ENCODE peak calls at places on chromosomes 5 and 9, in seven cellular contexts. Y is memory B cell, I is progenitor cell of endocrine pancreas, B is NCI-H2171 treated with DMSO at 0.1 percent for 48 hours, A is COLO829, Q is substantia nigra, D is K562. H is an unnamed sample.

GRCh38 chr9:90894956-90895687 is 93.5 kb downstream of the SYK start:
- DNase-seq in Y (no peak), I (no peak), B (no peak), A (no peak), Q (no peak), D (peak; percentile 6), H (no peak)

GRCh38 chr5:68046445-68046844 is 169.1 kb upstream of the PIK3R1 start:
- DNase-seq in Y (no peak), I (no peak), B (no peak), A (no peak), Q (no peak), D (no peak), H (no peak)

GRCh38 chr5:145203193-145203592 is 631.9 kb downstream of the PRELID2 start:
- DNase-seq in Y (no peak), I (no peak), B (no peak), A (no peak), Q (no peak), D (no peak), H (no peak)

GRCh38 chr5:14165375-14166091 is 22.4 kb downstream of the TRIO start:
- DNase-seq in Y (no peak), I (no peak), B (no peak), A (peak; percentile 60), Q (no peak), D (no peak), H (no peak)

GRCh38 chr9:123324767-123325183 is 31.2 kb upstream of the CRB2 start:
- DNase-seq in Y (no peak), I (no peak), B (no peak), A (peak; percentile 56), Q (no peak), D (no peak), H (peak; percentile 52)

GRCh38 chr9:20524776-20525175 is 97.5 kb downstream of the MLLT3 start:
- DNase-seq in Y (no peak), I (no peak), B (no peak), A (no peak), Q (no peak), D (no peak), H (no peak)

GRCh38 chr9:2180171-2180570 is 165.0 kb downstream of the SMARCA2 start:
- DNase-seq in Y (no peak), I (no peak), B (no peak), A (no peak), Q (no peak), D (no peak), H (no peak)

GRCh38 chr5:81006955-81007636 is 46.9 kb downstream of the RASGRF2 start:
- DNase-seq in Y (no peak), I (no peak), B (no peak), A (no peak), Q (no peak), D (no peak), H (no peak)

GRCh38 chr5:36763454-36763853 is 113.1 kb upstream of the NIPBL start:
- DNase-seq in Y (no peak), I (no peak), B (no peak), A (no peak), Q (no peak), D (no peak), H (no peak)

GRCh38 chr9:72443855-72444254 is 77.6 kb upstream of the TMC1 start:
- DNase-seq in Y (peak; percentile 33), I (no peak), B (no peak), A (no peak), Q (no peak), D (no peak), H (no peak)

GRCh38 chr5:1103093-1103492 is 8.8 kb downstream of the SLC12A7 start:
- DNase-seq in Y (no peak), I (no peak), B (no peak), A (no peak), Q (no peak), D (no peak), H (no peak)

GRCh38 chr9:95725045-95725444 is 150.4 kb upstream of the ERCC6L2 start:
- DNase-seq in Y (no peak), I (no peak), B (no peak), A (no peak), Q (no peak), D (no peak), H (no peak)

GRCh38 chr9:131624636-131625241 is 79.4 kb downstream of the PRRT1B start:
- DNase-seq in Y (no peak), I (no peak), B (peak; percentile 96), A (no peak), Q (no peak), D (no peak), H (no peak)

GRCh38 chr9:70470050-70471015 is 55.9 kb upstream of the KLF9 start:
- DNase-seq in Y (no peak), I (no peak), B (no peak), A (no peak), Q (no peak), D (no peak), H (peak; percentile 66)

GRCh38 chr9:133112361-133113026 is 8.5 kb downstream of the RALGDS start:
- DNase-seq in Y (peak; percentile 74), I (no peak), B (no peak), A (no peak), Q (no peak), D (no peak), H (no peak)

GRCh38 chr9:116550728-116551436 is 136.2 kb upstream of the TRIM32 start:
- DNase-seq in Y (no peak), I (no peak), B (no peak), A (no peak), Q (no peak), D (no peak), H (no peak)

GRCh38 chr9:89395931-89396710 is 77.8 kb downstream of the SECISBP2 start:
- DNase-seq in Y (no peak), I (no peak), B (no peak), A (no peak), Q (no peak), D (no peak), H (no peak)

GRCh38 chr5:170307575-170308465 is 10.2 kb upstream of the LCP2 start:
- DNase-seq in Y (no peak), I (no peak), B (peak; percentile 0), A (peak; percentile 69), Q (no peak), D (peak; percentile 83), H (no peak)

GRCh38 chr5:136890431-136891148 is 525.2 kb upstream of the TRPC7 start:
- DNase-seq in Y (no peak), I (no peak), B (peak; percentile 62), A (no peak), Q (no peak), D (no peak), H (no peak)

GRCh38 chr9:11199335-11199734 is 586.5 kb upstream of the PTPRD start:
- DNase-seq in Y (no peak), I (no peak), B (peak; percentile 82), A (no peak), Q (no peak), D (no peak), H (no peak)

GRCh38 chr5:56851258-56851941 is 36.1 kb downstream of the MAP3K1 start:
- DNase-seq in Y (no peak), I (no peak), B (no peak), A (no peak), Q (no peak), D (no peak), H (no peak)

H was measured in HuH-7.5.